ENCODE peak calls at places on chromosomes 1 and 21, in ten cellular contexts. A is RWPE2, O is GM12878, H is thoracic aorta, S is stomach, U is fibroblast of lung, D is ovary, V is breast epithelium, I is heart right ventricle, Z is HCT116. L is an unnamed sample.

GRCh38 chr21:17003763-17004373 is 509.0 kb upstream of the CXADR start:
- DNase-seq in A (no peak), O (no peak), H (no peak), S (no peak), U (peak; percentile 22), D (no peak), V (no peak), I (no peak), Z (no peak), L (no peak)

GRCh38 chr1:106055900-106056299 is 1000.6 kb upstream of the PRMT6 start:
- DNase-seq in A (no peak), O (no peak), H (no peak), S (no peak), U (no peak), D (no peak), V (no peak), I (no peak), Z (no peak), L (no peak)

GRCh38 chr1:248696261-248696660 is 6.3 kb downstream of the OR14I1 start:
- DNase-seq in A (no peak), O (no peak), H (no peak), S (peak; percentile 38), U (no peak), D (no peak), V (no peak), I (no peak), Z (no peak), L (peak; percentile 72)

GRCh38 chr1:223001653-223002634 is 141.1 kb downstream of the TLR5 start:
- DNase-seq in A (no peak), O (no peak), H (no peak), S (no peak), U (peak; percentile 26), D (no peak), V (no peak), I (no peak), Z (no peak), L (no peak)

GRCh38 chr1:61825398-61825797 is 83.1 kb downstream of the PATJ start:
- DNase-seq in A (no peak), O (no peak), H (no peak), S (no peak), U (peak; percentile 51), D (no peak), V (no peak), I (no peak), Z (no peak), L (no peak)

GRCh38 chr1:153190373-153190772 is 12.9 kb upstream of the LELP1 start:
- DNase-seq in A (no peak), O (no peak), H (no peak), S (no peak), U (no peak), D (no peak), V (no peak), I (no peak), Z (peak; percentile 27), L (no peak)

GRCh38 chr1:107941123-107941522 is 23.9 kb downstream of the VAV3 start:
- DNase-seq in A (no peak), O (no peak), H (no peak), S (peak; percentile 29), U (no peak), D (no peak), V (no peak), I (no peak), Z (no peak), L (no peak)

GRCh38 chr1:227234998-227235405 is 83.3 kb downstream of the CDC42BPA start:
- DNase-seq in A (no peak), O (no peak), H (no peak), S (no peak), U (peak; percentile 81), D (no peak), V (no peak), I (no peak), Z (peak; percentile 63), L (no peak)

GRCh38 chr1:160708821-160709220 is 2.8 kb downstream of the CD48 start:
- DNase-seq in A (no peak), O (no peak), H (no peak), S (no peak), U (no peak), D (no peak), V (no peak), I (no peak), Z (no peak), L (no peak)

GRCh38 chr1:1121611-1122077 is 5.8 kb upstream of the C1orf159 start:
- DNase-seq in A (no peak), O (no peak), H (no peak), S (no peak), U (no peak), D (no peak), V (no peak), I (peak; percentile 14), Z (no peak), L (peak; percentile 52)

GRCh38 chr1:25099343-25099951 is 132.9 kb downstream of the SYF2 start:
- DNase-seq in A (no peak), O (no peak), H (no peak), S (no peak), U (no peak), D (no peak), V (no peak), I (no peak), Z (no peak), L (peak; percentile 62)

GRCh38 chr1:214957330-214958137 is 125.0 kb upstream of the KCNK2 start:
- DNase-seq in A (no peak), O (no peak), H (no peak), S (no peak), U (peak; percentile 96), D (no peak), V (peak; percentile 18), I (no peak), Z (no peak), L (no peak)

GRCh38 chr1:32273389-32274208 is 18.3 kb upstream of the HDAC1 start:
- DNase-seq in A (peak; percentile 92), O (no peak), H (no peak), S (peak; percentile 46), U (no peak), D (no peak), V (no peak), I (no peak), Z (no peak), L (peak; percentile 64)

GRCh38 chr1:247332901-247333361 is 1.3 kb upstream of the ZNF496 start:
- DNase-seq in A (no peak), O (no peak), H (no peak), S (peak; percentile 38), U (peak; percentile 28), D (no peak), V (peak; percentile 45), I (peak; percentile 27), Z (no peak), L (peak; percentile 53)

GRCh38 chr1:30191154-30191702 is 532.2 kb downstream of the MATN1 start:
- DNase-seq in A (no peak), O (no peak), H (no peak), S (no peak), U (peak; percentile 87), D (peak; percentile 38), V (no peak), I (no peak), Z (peak; percentile 37), L (no peak)

GRCh38 chr1:119288751-119289150 is 79.8 kb upstream of the HAO2 start:
- DNase-seq in A (no peak), O (no peak), H (no peak), S (no peak), U (no peak), D (no peak), V (no peak), I (no peak), Z (no peak), L (no peak)

GRCh38 chr1:44239337-44239960 is 26.2 kb downstream of the DMAP1 start:
- DNase-seq in A (no peak), O (no peak), H (no peak), S (no peak), U (peak; percentile 24), D (peak; percentile 60), V (no peak), I (peak; percentile 53), Z (no peak), L (no peak)

GRCh38 chr1:9235123-9235513 is 544 bp downstream of the H6PD start:
- DNase-seq in A (no peak), O (no peak), H (no peak), S (peak; percentile 39), U (peak; percentile 56), D (no peak), V (no peak), I (no peak), Z (no peak), L (no peak)

GRCh38 chr1:31776511-31776910 is 12.4 kb upstream of the ADGRB2 start:
- DNase-seq in A (no peak), O (no peak), H (no peak), S (no peak), U (no peak), D (no peak), V (no peak), I (no peak), Z (no peak), L (no peak)

GRCh38 chr21:42258885-42259407 is 40.0 kb downstream of the ABCG1 start:
- DNase-seq in A (no peak), O (no peak), H (no peak), S (no peak), U (no peak), D (no peak), V (no peak), I (peak; percentile 59), Z (no peak), L (no peak)
- H3K4me1 ChIP-seq in A (peaks cover 8% of the 10 kb centered on the region), O (no peaks in the 10 kb centered on the region), H (peaks cover 25% of the 10 kb centered on the region), S (peaks cover 56% of the 10 kb centered on the region), U (no peaks in the 10 kb centered on the region), D (peaks cover 3% of the 10 kb centered on the region), V (peaks cover 4% of the 10 kb centered on the region), I (peaks cover 73% of the 10 kb centered on the region), Z (peaks cover 5% of the 10 kb centered on the region), L (peaks cover 2% of the 10 kb centered on the region)

GRCh38 chr1:217919683-217920502 is 288.7 kb downstream of the SPATA17 start:
- DNase-seq in A (no peak), O (no peak), H (no peak), S (no peak), U (peak; percentile 45), D (no peak), V (no peak), I (no peak), Z (no peak), L (no peak)
- H3K4me3 ChIP-seq in A (no peak overlapping the region), O (no peak overlapping the region), H (no peak overlapping the region), S (no peak overlapping the region), U (no peak overlapping the region), D (no peak overlapping the region), V (no peak overlapping the region), I (no peak overlapping the region), Z (no peak overlapping the region), L (no peak overlapping the region)

DNA sequence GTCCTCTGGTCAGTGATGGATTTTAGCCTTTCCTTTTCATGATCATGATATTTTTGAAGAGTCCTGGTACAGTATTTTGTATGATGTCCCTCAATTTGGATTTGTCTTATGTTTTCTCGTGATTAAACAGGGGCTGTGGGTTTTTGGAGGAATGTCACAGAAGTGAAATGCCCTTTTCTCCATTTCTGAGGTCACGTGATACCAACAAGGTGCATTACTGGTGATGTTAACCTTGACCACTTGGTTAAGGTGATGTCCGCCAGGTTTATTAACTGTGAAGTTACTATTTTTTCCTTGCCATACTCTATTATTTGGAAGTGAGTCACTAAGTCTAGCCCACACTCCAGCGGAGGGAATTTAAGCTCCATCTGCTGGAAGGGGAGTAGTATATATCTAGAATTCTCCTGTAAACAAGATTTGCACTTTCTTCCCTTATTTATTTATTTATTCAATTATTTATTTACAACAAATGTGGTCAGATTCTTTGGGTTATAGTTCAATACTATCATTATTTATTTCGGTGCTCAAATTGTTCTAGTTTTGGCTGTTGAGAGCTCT is 123.4 kb downstream of the HIVEP3 start:
- DNase-seq in A (no peak), O (no peak), H (no peak), S (no peak), U (peak; percentile 79), D (no peak), V (no peak), I (no peak), Z (peak; percentile 38), L (no peak)
- TF ChIP-seq CTCF in A (peak; percentile 67), O (no peak), H (no peak), S (no peak), U (peak; percentile 66), D (no peak), V (no peak), I (peak; percentile 54), Z (peak; percentile 87), L (no peak)

GRCh38 chr1:234913771-234914170 is 214.9 kb downstream of the TOMM20 start:
- DNase-seq in A (no peak), O (no peak), H (no peak), S (peak; percentile 23), U (no peak), D (no peak), V (no peak), I (no peak), Z (no peak), L (no peak)
- H3K4me1 ChIP-seq in A (no peaks in the 10 kb centered on the region), O (no peaks in the 10 kb centered on the region), H (peaks cover 77% of the 10 kb centered on the region), S (peaks cover 74% of the 10 kb centered on the region), U (no peaks in the 10 kb centered on the region), D (peaks cover under 1% of the 10 kb centered on the region), V (peaks cover 5% of the 10 kb centered on the region), I (peaks cover 76% of the 10 kb centered on the region), Z (no peaks in the 10 kb centered on the region), L (peaks cover 16% of the 10 kb centered on the region)